ENCODE peak calls at places on chromosome 18, in ten cellular contexts. G is kidney, O is AG10803, P is fibroblast of pulmonary artery, A is AG04450, B is progenitor cell of endocrine pancreas, R is choroid plexus epithelial cell, Y is kidney epithelial cell, V is upper lobe of right lung, U is breast epithelium. T is an unnamed sample.

GRCh38 chr18:8706545-8706980 is 1.2 kb downstream of the MTCL1 start:
- DNase-seq in G (no peak), O (no peak), P (no peak), A (no peak), B (no peak), R (no peak), Y (no peak), V (peak), U (no peak), T (no peak)

GRCh38 chr18:48637081-48637990 is 98.5 kb downstream of the CTIF start:
- DNase-seq in G (no peak), O (no peak), P (no peak), A (no peak), B (no peak), R (no peak), Y (no peak), V (peak), U (no peak), T (no peak)

GRCh38 chr18:26909599-26910290 is 44.2 kb upstream of the AQP4 start:
- DNase-seq in G (no peak), O (no peak), P (no peak), A (no peak), B (no peak), R (no peak), Y (peak), V (no peak), U (no peak), T (no peak)

GRCh38 chr18:24428709-24429108 is 2.2 kb downstream of the IMPACT start:
- DNase-seq in G (no peak), O (no peak), P (no peak), A (no peak), B (no peak), R (no peak), Y (no peak), V (no peak), U (no peak), T (no peak)

GRCh38 chr18:3044931-3045698 is 32.2 kb upstream of the LPIN2 start:
- DNase-seq in G (no peak), O (no peak), P (no peak), A (no peak), B (no peak), R (peak), Y (no peak), V (no peak), U (peak), T (no peak)

GRCh38 chr18:26206488-26206887 is 19.8 kb upstream of the TAF4B start:
- DNase-seq in G (no peak), O (no peak), P (no peak), A (no peak), B (no peak), R (no peak), Y (no peak), V (no peak), U (no peak), T (no peak)

GRCh38 chr18:39274535-39274934 is 1708.9 kb upstream of the CELF4 start:
- DNase-seq in G (no peak), O (no peak), P (peak), A (peak), B (no peak), R (peak), Y (no peak), V (no peak), U (no peak), T (no peak)

GRCh38 chr18:37364237-37364636 is 201.4 kb downstream of the CELF4 start:
- DNase-seq in G (peak), O (peak), P (no peak), A (no peak), B (no peak), R (no peak), Y (no peak), V (peak), U (peak), T (no peak)

GRCh38 chr18:35635171-35635570 is 53.6 kb downstream of the GALNT1 start:
- DNase-seq in G (no peak), O (peak), P (no peak), A (no peak), B (no peak), R (peak), Y (peak), V (no peak), U (no peak), T (no peak)

GRCh38 chr18:79792096-79792987 is 5.4 kb upstream of the KCNG2 start:
- DNase-seq in G (peak), O (no peak), P (no peak), A (no peak), B (no peak), R (no peak), Y (no peak), V (peak), U (peak), T (peak)

GRCh38 chr18:4836146-4836545 is 360.9 kb downstream of the AKAIN1 start:
- DNase-seq in G (no peak), O (no peak), P (no peak), A (no peak), B (no peak), R (no peak), Y (no peak), V (no peak), U (no peak), T (no peak)

GRCh38 chr18:23067236-23067635 is 68.0 kb upstream of the CABLES1 start:
- DNase-seq in G (no peak), O (peak), P (no peak), A (no peak), B (no peak), R (peak), Y (no peak), V (no peak), U (no peak), T (no peak)

GRCh38 chr18:57921708-57922107 is 118.6 kb upstream of the ATP8B1 start:
- DNase-seq in G (no peak), O (peak), P (peak), A (no peak), B (no peak), R (peak), Y (no peak), V (no peak), U (no peak), T (no peak)

GRCh38 chr18:69759046-69759445 is 188.6 kb downstream of the CD226 start:
- DNase-seq in G (no peak), O (peak), P (no peak), A (no peak), B (no peak), R (no peak), Y (no peak), V (no peak), U (no peak), T (no peak)

GRCh38 chr18:75784413-75784812 is 356.9 kb upstream of the SMIM21 start:
- DNase-seq in G (no peak), O (no peak), P (no peak), A (no peak), B (no peak), R (no peak), Y (no peak), V (no peak), U (no peak), T (no peak)

GRCh38 chr18:61616111-61616610 is 276.6 kb downstream of the RNF152 start:
- DNase-seq in G (no peak), O (no peak), P (no peak), A (no peak), B (no peak), R (no peak), Y (no peak), V (no peak), U (no peak), T (no peak)

GRCh38 chr18:45198526-45198925 is 416.8 kb upstream of the SLC14A2 start:
- DNase-seq in G (no peak), O (peak), P (no peak), A (no peak), B (no peak), R (no peak), Y (no peak), V (no peak), U (no peak), T (no peak)

GRCh38 chr18:62596145-62597005 is 73.5 kb downstream of the ZCCHC2 start:
- DNase-seq in G (no peak), O (peak), P (peak), A (no peak), B (peak), R (peak), Y (no peak), V (no peak), U (no peak), T (no peak)

GRCh38 chr18:25349926-25350560 is 1.9 kb downstream of the ZNF521 start:
- DNase-seq in G (peak), O (peak), P (no peak), A (no peak), B (peak), R (no peak), Y (no peak), V (no peak), U (no peak), T (no peak)

GRCh38 chr18:26091047-26091630 is 726 bp upstream of the SS18 start:
- DNase-seq in G (no peak), O (no peak), P (no peak), A (no peak), B (no peak), R (no peak), Y (no peak), V (no peak), U (no peak), T (no peak)

GRCh38 chr18:35972197-35973000 is at the start of gene RMP24:
- DNase-seq in G (peak), O (peak), P (peak), A (peak), B (peak), R (peak), Y (peak), V (peak), U (peak), T (peak)

GRCh38 chr18:70288851-70289328 is at the start of gene SOCS6:
- DNase-seq in G (peak), O (peak), P (peak), A (peak), B (peak), R (peak), Y (no peak), V (peak), U (peak), T (no peak)

GRCh38 chr18:42706618-42707017 is 408.9 kb downstream of the RIT2 start:
- DNase-seq in G (peak), O (no peak), P (peak), A (no peak), B (no peak), R (peak), Y (no peak), V (no peak), U (peak), T (no peak)

GRCh38 chr18:61998957-61999356 is 106.2 kb upstream of the RNF152 start:
- DNase-seq in G (no peak), O (peak), P (peak), A (peak), B (no peak), R (peak), Y (peak), V (no peak), U (no peak), T (no peak)

GRCh38 chr18:3526421-3527354 is 76.7 kb downstream of the TGIF1 start:
- DNase-seq in G (no peak), O (peak), P (peak), A (peak), B (no peak), R (peak), Y (no peak), V (no peak), U (no peak), T (no peak)

GRCh38 chr18:46732801-46733200 is 24.1 kb downstream of the ST8SIA5 start:
- DNase-seq in G (no peak), O (no peak), P (no peak), A (no peak), B (no peak), R (no peak), Y (no peak), V (no peak), U (no peak), T (no peak)

GRCh38 chr18:36330435-36331049 is 33.0 kb downstream of the FHOD3 start:
- DNase-seq in G (peak), O (peak), P (no peak), A (no peak), B (no peak), R (no peak), Y (no peak), V (no peak), U (no peak), T (no peak)

GRCh38 chr18:73043231-73044000 is 175.6 kb upstream of the NETO1 start:
- DNase-seq in G (no peak), O (no peak), P (no peak), A (no peak), B (no peak), R (no peak), Y (no peak), V (no peak), U (no peak), T (no peak)

GRCh38 chr18:79524181-79525078 is 128.7 kb downstream of the NFATC1 start:
- DNase-seq in G (peak), O (no peak), P (no peak), A (no peak), B (no peak), R (no peak), Y (no peak), V (peak), U (peak), T (peak)

GRCh38 chr18:25516121-25516520 is 164.2 kb upstream of the ZNF521 start:
- DNase-seq in G (no peak), O (no peak), P (no peak), A (no peak), B (no peak), R (no peak), Y (no peak), V (no peak), U (no peak), T (no peak)

GRCh38 chr18:63604791-63605567 is 17.8 kb downstream of the SERPINB13 start:
- DNase-seq in G (no peak), O (peak), P (no peak), A (no peak), B (no peak), R (no peak), Y (peak), V (no peak), U (no peak), T (no peak)

GRCh38 chr18:57026316-57026715 is 120.6 kb upstream of the BOD1L2 start:
- DNase-seq in G (no peak), O (peak), P (no peak), A (no peak), B (no peak), R (peak), Y (no peak), V (no peak), U (no peak), T (no peak)

GRCh38 chr18:62637807-62638687 is 77.3 kb upstream of the PHLPP1 start:
- DNase-seq in G (no peak), O (no peak), P (peak), A (no peak), B (no peak), R (peak), Y (no peak), V (no peak), U (no peak), T (no peak)

GRCh38 chr18:64287926-64288325 is 139.0 kb upstream of the LINC00305 start:
- DNase-seq in G (no peak), O (no peak), P (no peak), A (no peak), B (no peak), R (peak), Y (no peak), V (no peak), U (no peak), T (no peak)

GRCh38 chr18:60981651-60982050 is 351.6 kb upstream of the CDH20 start:
- DNase-seq in G (no peak), O (no peak), P (no peak), A (no peak), B (no peak), R (no peak), Y (peak), V (no peak), U (no peak), T (no peak)

GRCh38 chr18:51525453-51526225 is 328.2 kb upstream of the MEX3C start:
- DNase-seq in G (no peak), O (no peak), P (no peak), A (no peak), B (no peak), R (no peak), Y (no peak), V (no peak), U (no peak), T (no peak)

DNA sequence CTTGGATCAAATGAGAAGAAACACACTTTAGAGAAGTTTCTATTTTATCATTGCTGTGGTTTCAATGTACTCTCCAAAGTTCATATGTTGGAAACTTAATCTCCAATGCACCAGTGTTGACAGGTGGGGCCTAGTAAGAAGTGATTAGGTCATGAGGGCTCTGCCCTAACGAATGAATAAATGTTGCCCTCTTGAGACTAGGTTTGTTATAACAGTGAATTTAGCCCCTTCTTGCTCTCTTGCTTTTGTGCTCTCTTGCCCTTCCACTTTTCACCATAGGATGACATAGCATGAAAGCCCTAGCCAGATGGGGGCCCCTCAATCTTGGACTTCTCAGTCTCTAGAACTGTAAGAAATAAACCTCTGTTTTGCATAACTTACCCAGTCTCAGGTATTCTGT is 664.8 kb downstream of the DCC start:
- DNase-seq in G (no peak), O (no peak), P (no peak), A (no peak), B (no peak), R (no peak), Y (no peak), V (no peak), U (no peak), T (no peak)
- TF ChIP-seq CTCF in G (no peak), O (no peak), P (no peak), A (no peak), B (no peak), R (no peak), Y (no peak), V (no peak), U (no peak), T (no peak)

DNA sequence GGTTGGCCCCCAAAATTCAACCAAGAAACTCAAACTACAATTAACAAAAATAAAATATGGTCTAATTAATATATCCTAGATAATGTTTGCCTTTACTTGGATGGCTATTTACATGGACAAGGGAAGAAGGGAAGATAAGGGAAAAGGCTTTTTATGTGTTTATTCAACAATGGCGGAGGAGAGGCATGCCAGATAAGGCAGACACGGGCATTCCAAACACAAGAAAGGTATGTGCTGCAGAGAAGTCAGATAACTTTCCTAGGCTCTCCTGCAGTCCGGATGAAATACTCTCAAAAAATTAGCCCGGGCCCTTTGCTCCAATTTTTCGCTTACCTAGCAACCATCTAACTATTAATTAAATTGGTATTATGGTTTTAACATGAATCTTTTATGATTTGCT is 5.1 kb upstream of the TTR start:
- DNase-seq in G (no peak), O (no peak), P (no peak), A (no peak), B (no peak), R (no peak), Y (no peak), V (no peak), U (no peak), T (no peak)
- TF ChIP-seq CTCF in G (no peak), O (no peak), P (no peak), A (no peak), B (no peak), R (no peak), Y (no peak), V (no peak), U (no peak), T (no peak)

DNA sequence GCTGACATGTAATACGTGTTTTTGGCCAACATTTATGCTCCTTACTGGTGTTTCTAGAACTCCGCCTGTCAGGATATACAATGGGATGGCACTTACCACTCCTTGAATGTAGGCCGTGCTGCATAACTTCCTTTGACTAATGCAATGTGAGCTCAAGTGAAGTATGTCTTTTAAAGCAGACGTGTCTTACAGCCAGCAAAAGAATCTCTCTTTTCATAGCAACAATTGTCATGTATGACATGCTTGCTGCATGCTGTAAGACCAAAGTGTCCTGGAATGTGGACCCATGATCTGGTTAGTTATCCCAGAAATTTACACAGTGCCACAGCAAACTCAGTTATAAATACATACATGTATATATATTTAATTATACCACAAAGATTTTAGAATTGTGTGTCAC is 1202.7 kb upstream of the PIK3C3 start:
- DNase-seq in G (no peak), O (no peak), P (no peak), A (no peak), B (no peak), R (peak), Y (no peak), V (no peak), U (no peak), T (no peak)
- TF ChIP-seq CTCF in G (no peak), O (no peak), P (no peak), A (no peak), B (no peak), R (no peak), Y (no peak), V (no peak), U (no peak), T (no peak)

DNA sequence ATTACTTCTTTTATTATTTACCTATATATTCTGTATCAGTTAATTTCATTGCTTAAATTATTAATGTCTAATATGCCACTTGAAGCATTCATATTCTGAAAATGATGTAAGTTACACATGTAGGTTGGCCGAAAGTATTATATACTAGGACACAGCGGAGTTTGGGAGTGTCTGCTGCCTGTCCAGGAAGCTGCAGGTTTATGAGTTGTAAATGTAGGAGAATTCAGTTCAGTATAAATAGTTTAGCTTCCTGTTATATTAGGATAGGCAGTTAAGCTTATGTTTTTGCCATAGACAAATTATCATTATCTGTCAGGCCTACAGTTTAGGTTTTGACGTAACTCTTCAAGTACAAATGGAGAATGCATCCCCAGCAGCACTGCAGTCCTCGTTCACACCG is 18.9 kb upstream of the ZNF236 start:
- DNase-seq in G (no peak), O (no peak), P (no peak), A (no peak), B (no peak), R (no peak), Y (no peak), V (no peak), U (no peak), T (no peak)
- TF ChIP-seq CTCF in G (no peak), O (no peak), P (no peak), A (no peak), B (no peak), R (no peak), Y (no peak), V (no peak), U (no peak), T (no peak)

DNA sequence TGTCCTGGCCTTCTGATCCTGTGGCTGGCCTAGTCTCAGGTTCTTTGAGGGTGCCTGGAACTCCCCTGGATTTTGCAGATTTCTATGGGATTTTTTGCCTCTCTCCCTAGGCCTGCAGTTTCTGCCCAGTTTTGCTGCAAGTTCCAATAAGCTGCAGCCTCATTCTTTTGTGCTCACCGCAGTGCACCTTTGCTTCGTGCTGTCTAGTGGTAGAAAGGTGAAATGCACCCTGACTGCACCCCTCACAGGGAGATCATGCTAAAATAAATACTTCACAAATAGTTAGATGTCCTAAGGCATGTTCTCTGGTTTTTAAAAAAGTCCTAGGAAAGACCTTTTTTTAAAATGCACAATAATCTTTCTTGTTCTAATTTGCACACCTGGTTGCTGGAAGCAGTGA is 72.5 kb downstream of the GNAL start:
- DNase-seq in G (no peak), O (no peak), P (no peak), A (no peak), B (no peak), R (peak), Y (no peak), V (no peak), U (no peak), T (no peak)
- TF ChIP-seq CTCF in G (no peak), O (no peak), P (peak), A (no peak), B (peak), R (peak), Y (peak), V (no peak), U (no peak), T (peak)

GRCh38 chr18:10453885-10454772 is at the start of gene APCDD1:
- DNase-seq in G (peak), O (no peak), P (no peak), A (no peak), B (peak), R (no peak), Y (no peak), V (peak), U (peak), T (no peak)
- TF ChIP-seq CTCF in G (no peak), O (no peak), P (no peak), A (no peak), B (peak), R (no peak), Y (no peak), V (no peak), U (no peak), T (no peak)